ENCODE peak calls at places on chromosomes 2 and 18, in four cellular contexts. W is endodermal cell, N is left ventricle myocardium inferior, L is neural crest cell. V is an unnamed sample.

GRCh38 chr2:222424729-222425671 is 657 bp downstream of the SGPP2 start:
- DNase-seq in W (peak), N (peak), L (peak), V (no peak)

GRCh38 chr2:108536133-108536780 is 2.0 kb downstream of the LIMS1 start:
- DNase-seq in W (no peak), N (no peak), L (no peak), V (no peak)

GRCh38 chr2:230416061-230416721 is at the start of gene SP100:
- DNase-seq in W (no peak), N (peak), L (no peak), V (no peak)

GRCh38 chr2:45128580-45128997 is 119.3 kb upstream of the SIX2 start:
- DNase-seq in W (no peak), N (peak), L (no peak), V (no peak)

GRCh38 chr2:195319112-195319460 is 337.9 kb upstream of the SLC39A10 start:
- DNase-seq in W (no peak), N (no peak), L (no peak), V (no peak)

GRCh38 chr2:12931211-12931844 is 214.6 kb downstream of the TRIB2 start:
- DNase-seq in W (no peak), N (no peak), L (no peak), V (no peak)

GRCh38 chr2:121579326-121579725 is 48.6 kb downstream of the RNU4ATAC start:
- DNase-seq in W (no peak), N (no peak), L (no peak), V (no peak)

GRCh38 chr2:110771549-110772382 is 39.4 kb downstream of the ACOXL start:
- DNase-seq in W (no peak), N (no peak), L (no peak), V (no peak)

GRCh38 chr2:43824512-43824911 is 14.1 kb downstream of the ABCG5 start:
- DNase-seq in W (no peak), N (no peak), L (no peak), V (no peak)

GRCh38 chr2:190119948-190120347 is 57.4 kb upstream of the MSTN start:
- DNase-seq in W (peak), N (no peak), L (no peak), V (no peak)

GRCh38 chr18:61569176-61569892 is 236.1 kb downstream of the CDH20 start:
- DNase-seq in W (no peak), N (peak), L (no peak), V (no peak)

GRCh38 chr2:168002021-168002553 is 245.3 kb downstream of the STK39 start:
- DNase-seq in W (no peak), N (no peak), L (no peak), V (no peak)

GRCh38 chr2:55420244-55420713 is 623 bp upstream of the CCDC88A start:
- DNase-seq in W (no peak), N (no peak), L (no peak), V (no peak)

GRCh38 chr2:210997373-210997772 is 441.0 kb downstream of the CPS1 start:
- DNase-seq in W (no peak), N (no peak), L (no peak), V (no peak)

GRCh38 chr18:27803957-27804356 is 373.0 kb downstream of the CDH2 start:
- DNase-seq in W (no peak), N (no peak), L (no peak), V (no peak)

GRCh38 chr2:202121532-202122166 is 48.6 kb downstream of the KIAA2012 start:
- DNase-seq in W (no peak), N (peak), L (no peak), V (no peak)

GRCh38 chr2:4354678-4355077 is 651.3 kb downstream of the DCDC2C start:
- DNase-seq in W (peak), N (no peak), L (peak), V (peak)

GRCh38 chr2:3470166-3470651 is 49.1 kb downstream of the ADI1 start:
- DNase-seq in W (no peak), N (peak), L (no peak), V (no peak)

GRCh38 chr2:46075848-46076247 is 221.4 kb upstream of the EPAS1 start:
- DNase-seq in W (no peak), N (no peak), L (no peak), V (no peak)

GRCh38 chr2:108301558-108301957 is 12.9 kb downstream of the SULT1C2 start:
- DNase-seq in W (no peak), N (no peak), L (no peak), V (no peak)

GRCh38 chr18:79348066-79348465 is 47.7 kb upstream of the NFATC1 start:
- DNase-seq in W (no peak), N (no peak), L (no peak), V (no peak)

GRCh38 chr2:317501-318424 is 29.9 kb upstream of the ALKAL2 start:
- DNase-seq in W (peak), N (no peak), L (peak), V (no peak)

GRCh38 chr18:35174093-35174731 is 66.6 kb upstream of the ZNF397 start:
- DNase-seq in W (no peak), N (no peak), L (no peak), V (no peak)

GRCh38 chr18:22300665-22301636 is 116.8 kb downstream of the CTAGE1 start:
- DNase-seq in W (no peak), N (no peak), L (no peak), V (no peak)

GRCh38 chr2:170766693-170767092 is 3.5 kb upstream of the ERICH2 start:
- DNase-seq in W (no peak), N (no peak), L (no peak), V (no peak)

GRCh38 chr2:96344011-96344410 is 8.4 kb downstream of the NCAPH start:
- DNase-seq in W (no peak), N (no peak), L (no peak), V (no peak)

GRCh38 chr2:238573065-238573778 is 146.5 kb downstream of the ASB1 start:
- DNase-seq in W (peak), N (no peak), L (no peak), V (no peak)

GRCh38 chr2:110637093-110637492 is 40.8 kb downstream of the BUB1 start:
- DNase-seq in W (no peak), N (no peak), L (no peak), V (no peak)

GRCh38 chr2:161414385-161415040 is 1.6 kb upstream of the TBR1 start:
- DNase-seq in W (peak), N (no peak), L (peak), V (no peak)
- TF ChIP-seq CTCF in W (peak), N (no peak), L (peak), V (no peak)

DNA sequence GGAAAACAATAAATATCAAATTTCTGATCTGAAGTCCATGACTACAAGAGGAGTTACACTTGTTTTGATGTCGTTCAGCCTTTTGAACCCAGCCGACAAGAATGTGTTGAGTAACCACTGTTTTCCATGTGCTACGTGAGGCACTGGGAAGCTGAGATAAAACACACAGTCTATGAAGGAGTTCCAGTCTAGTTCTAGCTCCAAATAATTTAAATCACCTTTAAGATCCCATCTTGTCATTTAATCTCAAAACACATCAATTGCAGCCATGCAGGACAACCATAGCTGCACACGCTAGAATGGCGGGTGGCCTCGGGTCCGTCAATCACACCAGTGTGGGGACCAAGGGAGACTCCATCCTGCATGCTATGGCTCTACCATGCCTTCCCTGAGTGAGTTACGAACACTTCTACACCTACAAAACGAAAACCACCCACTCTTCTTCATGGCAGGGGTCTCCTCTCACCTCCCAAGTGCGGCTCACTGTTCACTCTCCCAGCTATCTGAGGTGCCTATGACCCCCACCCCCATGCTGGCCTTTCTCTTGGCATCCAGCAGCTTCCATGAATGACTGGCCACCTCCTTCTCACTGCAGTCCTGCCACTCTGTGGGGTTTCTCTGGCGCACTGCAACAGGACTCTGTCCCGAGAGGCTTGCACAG is 3.8 kb downstream of the FHL2 start:
- DNase-seq in W (no peak), N (no peak), L (no peak), V (no peak)
- TF ChIP-seq CTCF in W (no peak), N (no peak), L (no peak), V (no peak)

GRCh38 chr2:191759200-191759507 is 81.2 kb downstream of the NABP1 start:
- DNase-seq in W (no peak), N (no peak), L (no peak), V (no peak)
- TF ChIP-seq CTCF in W (no peak), N (no peak), L (no peak), V (no peak)

DNA sequence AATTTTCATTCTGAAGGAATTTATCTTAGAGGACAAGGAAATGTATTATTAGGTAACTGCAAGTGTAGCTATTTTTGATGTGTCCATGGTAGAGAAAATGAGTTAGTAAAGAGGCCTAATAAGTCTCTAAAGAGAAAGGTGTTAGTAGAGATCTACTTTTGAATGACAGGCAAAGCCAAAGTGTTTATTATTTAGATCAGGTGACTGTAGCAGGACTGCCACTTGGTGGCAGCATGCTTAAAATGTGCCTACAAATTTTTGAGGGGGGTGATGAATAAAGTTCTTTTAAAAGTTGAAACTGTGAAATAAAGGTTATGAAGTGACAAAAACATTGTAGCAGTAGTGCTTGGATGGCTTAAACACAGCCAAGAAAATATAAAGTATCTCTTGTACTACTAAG is 421.5 kb upstream of the MEIS1 start:
- DNase-seq in W (no peak), N (no peak), L (no peak), V (no peak)
- TF ChIP-seq CTCF in W (peak), N (peak), L (peak), V (no peak)

DNA sequence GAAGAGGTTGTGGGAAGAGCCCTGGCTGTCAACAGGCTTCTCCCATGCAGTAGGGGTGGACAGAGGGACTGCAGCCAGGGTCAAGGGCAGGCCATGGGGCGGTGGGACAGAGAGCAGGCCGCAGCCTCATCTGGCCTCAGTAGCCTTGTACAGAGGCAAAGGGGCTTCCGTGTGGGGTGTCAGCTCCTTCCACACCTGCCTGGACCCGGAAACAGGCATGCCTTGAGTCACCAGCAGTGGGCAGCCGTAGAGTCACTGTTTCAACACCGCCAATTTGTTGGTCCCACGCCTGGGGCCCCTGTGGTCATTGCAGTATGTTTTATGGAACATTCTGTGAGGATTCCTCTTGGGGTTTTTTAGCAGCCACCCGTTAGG is 173.0 kb downstream of the SMAD7 start:
- DNase-seq in W (no peak), N (no peak), L (no peak), V (no peak)
- TF ChIP-seq CTCF in W (no peak), N (no peak), L (no peak), V (no peak)